ENCODE peak calls at places on chromosomes 2 and 18, in four cellular contexts. S is activated CD8-positive, alpha-beta memory T cell treated with anti-CD3 and anti-CD28 coated beads for 48 hours; R is stimulated activated CD4-positive, alpha-beta T cell treated with anti-CD3 and anti-CD28 coated beads, Interleukin-15, amount 100 ng/mL, for 1 hour; E is activated T-cell treated with anti-CD3 and anti-CD28 coated beads, Interleukin-2, amount 50 U/mL, for 1 hour. L is an unnamed sample.

GRCh38 chr18:6056171-6056932 is 161.0 kb upstream of the TMEM200C start:
- DNase-seq in S (no peak), R (no peak), E (no peak), L (no peak)

GRCh38 chr2:237322564-237322963 is 91.4 kb downstream of the COL6A3 start:
- DNase-seq in S (no peak), R (no peak), E (no peak), L (no peak)

GRCh38 chr2:223692227-223692947 is 90.2 kb upstream of the SCG2 start:
- DNase-seq in S (no peak), R (no peak), E (no peak), L (no peak)

GRCh38 chr2:117523267-117523666 is 291.2 kb upstream of the DDX18 start:
- DNase-seq in S (no peak), R (no peak), E (no peak), L (no peak)

GRCh38 chr18:21739604-21740473 is 753 bp upstream of the MIB1 start:
- DNase-seq in S (no peak), R (no peak), E (no peak), L (no peak)

GRCh38 chr2:160077912-160078585 is 15.6 kb upstream of the PLA2R1 start:
- DNase-seq in S (no peak), R (no peak), E (no peak), L (no peak)

GRCh38 chr2:107358362-107358761 is 468.3 kb upstream of the RGPD4 start:
- DNase-seq in S (no peak), R (no peak), E (no peak), L (no peak)

GRCh38 chr2:54589340-54590215 is 133.5 kb downstream of the SPTBN1 start:
- DNase-seq in S (no peak), R (no peak), E (no peak), L (no peak)

GRCh38 chr18:26190506-26190905 is 35.7 kb upstream of the TAF4B start:
- DNase-seq in S (no peak), R (no peak), E (peak), L (no peak)

GRCh38 chr2:217978536-217979150 is 24.2 kb downstream of the TNS1 start:
- DNase-seq in S (no peak), R (no peak), E (no peak), L (no peak)

GRCh38 chr2:62471816-62472215 is 34.2 kb downstream of the TMEM17 start:
- DNase-seq in S (no peak), R (no peak), E (no peak), L (no peak)

GRCh38 chr2:235244497-235245215 is 249.2 kb upstream of the AGAP1 start:
- DNase-seq in S (no peak), R (no peak), E (no peak), L (no peak)

GRCh38 chr2:41145066-41145465 is 693.2 kb upstream of the SLC8A1 start:
- DNase-seq in S (no peak), R (no peak), E (no peak), L (no peak)

GRCh38 chr18:63180333-63180732 is 139.2 kb downstream of the BCL2 start:
- DNase-seq in S (no peak), R (no peak), E (no peak), L (no peak)

GRCh38 chr2:23412556-23413155 is 27.7 kb downstream of the KLHL29 start:
- DNase-seq in S (no peak), R (no peak), E (no peak), L (no peak)

GRCh38 chr2:40129725-40130124 is 322.2 kb downstream of the SLC8A1 start:
- DNase-seq in S (no peak), R (no peak), E (no peak), L (no peak)

GRCh38 chr2:222972420-222972819 is 79.6 kb upstream of the KCNE4 start:
- DNase-seq in S (no peak), R (no peak), E (no peak), L (no peak)

GRCh38 chr2:88755836-88756235 is 64.4 kb downstream of the RPIA start:
- DNase-seq in S (no peak), R (no peak), E (no peak), L (no peak)

GRCh38 chr2:86065512-86065911 is 40.2 kb downstream of the POLR1A start:
- DNase-seq in S (no peak), R (no peak), E (no peak), L (peak)

GRCh38 chr2:5472673-5473072 is 219.5 kb upstream of the SOX11 start:
- DNase-seq in S (no peak), R (no peak), E (no peak), L (no peak)